ENCODE peak calls at places on chromosomes 2 and 18, in six cellular contexts. M is SK-N-SH, R is ovary, U is cardiac fibroblast, V is astrocyte of the spinal cord, T is bronchial epithelial cell. A is an unnamed sample.

GRCh38 chr18:22543764-22544163 is 126.0 kb upstream of the CTAGE1 start:
- DNase-seq in M (no peak), R (no peak), U (peak), V (no peak), T (peak), A (peak)

GRCh38 chr18:33761363-33761762 is 183.3 kb downstream of the ASXL3 start:
- DNase-seq in M (peak), R (no peak), U (peak), V (peak), T (peak), A (peak)

GRCh38 chr2:240644171-240644651 is 18.9 kb downstream of the GPR35 start:
- DNase-seq in M (peak), R (no peak), U (no peak), V (no peak), T (no peak), A (no peak)

GRCh38 chr2:11250400-11251277 is 93.8 kb downstream of the ROCK2 start:
- DNase-seq in M (no peak), R (no peak), U (peak), V (no peak), T (peak), A (peak)

GRCh38 chr2:50749226-50749625 is 282.7 kb downstream of the NRXN1 start:
- DNase-seq in M (no peak), R (no peak), U (peak), V (no peak), T (no peak), A (no peak)

GRCh38 chr2:8625399-8626283 is 56.2 kb upstream of the ID2 start:
- DNase-seq in M (no peak), R (no peak), U (no peak), V (no peak), T (no peak), A (no peak)

GRCh38 chr2:149070681-149071355 is 32.3 kb downstream of the LYPD6B start:
- DNase-seq in M (no peak), R (no peak), U (no peak), V (no peak), T (no peak), A (no peak)

GRCh38 chr2:184597996-184598312 is 375 bp upstream of the ZNF804A start:
- DNase-seq in M (no peak), R (no peak), U (no peak), V (no peak), T (no peak), A (no peak)

GRCh38 chr2:25042321-25043240 is 705 bp downstream of the EFR3B start:
- DNase-seq in M (peak), R (no peak), U (peak), V (peak), T (no peak), A (peak)

GRCh38 chr2:240714747-240715725 is 23.4 kb downstream of the AQP12A start:
- DNase-seq in M (no peak), R (no peak), U (no peak), V (no peak), T (no peak), A (no peak)

GRCh38 chr18:79680100-79680879 is 687 bp downstream of the CTDP1 start:
- DNase-seq in M (peak), R (no peak), U (peak), V (peak), T (peak), A (peak)

GRCh38 chr2:127901339-127902072 is 15.8 kb upstream of the AMMECR1L start:
- DNase-seq in M (no peak), R (peak), U (peak), V (peak), T (no peak), A (no peak)

GRCh38 chr2:150052457-150052856 is 435.0 kb downstream of the RND3 start:
- DNase-seq in M (no peak), R (no peak), U (no peak), V (no peak), T (no peak), A (no peak)

GRCh38 chr2:111667542-111668273 is 216.3 kb downstream of the ANAPC1 start:
- DNase-seq in M (no peak), R (no peak), U (peak), V (peak), T (peak), A (peak)

GRCh38 chr2:20469595-20469994 is 22.7 kb downstream of the RHOB start:
- DNase-seq in M (no peak), R (no peak), U (no peak), V (no peak), T (no peak), A (no peak)

GRCh38 chr2:201452058-201452736 is 657 bp downstream of the STRADB start:
- DNase-seq in M (no peak), R (no peak), U (no peak), V (no peak), T (peak), A (peak)

GRCh38 chr2:189142893-189143759 is 36.4 kb downstream of the COL5A2 start:
- DNase-seq in M (no peak), R (no peak), U (peak), V (no peak), T (peak), A (peak)

GRCh38 chr2:179595284-179595683 is 266.1 kb downstream of the ZNF385B start:
- DNase-seq in M (no peak), R (no peak), U (no peak), V (no peak), T (no peak), A (peak)

GRCh38 chr2:198368089-198368488 is 563.7 kb downstream of the PLCL1 start:
- DNase-seq in M (no peak), R (no peak), U (no peak), V (no peak), T (no peak), A (no peak)

GRCh38 chr2:46540496-46541342 is 61.4 kb downstream of the TMEM247 start:
- DNase-seq in M (no peak), R (no peak), U (peak), V (peak), T (peak), A (peak)

GRCh38 chr2:10020001-10020400 is 23.3 kb upstream of the KLF11 start:
- DNase-seq in M (no peak), R (no peak), U (no peak), V (no peak), T (no peak), A (no peak)

GRCh38 chr2:228657807-228658402 is 476.4 kb upstream of the SPHKAP start:
- DNase-seq in M (peak), R (no peak), U (peak), V (peak), T (peak), A (peak)

GRCh38 chr18:74652392-74652988 is 54.8 kb downstream of the ZNF407 start:
- DNase-seq in M (peak), R (no peak), U (peak), V (peak), T (peak), A (peak)

GRCh38 chr2:221518201-221518936 is 53.7 kb downstream of the EPHA4 start:
- DNase-seq in M (no peak), R (no peak), U (peak), V (peak), T (peak), A (peak)

GRCh38 chr2:107588181-107588580 is 238.5 kb upstream of the RGPD4 start:
- DNase-seq in M (no peak), R (no peak), U (no peak), V (no peak), T (no peak), A (no peak)

GRCh38 chr2:127917916-127918315 is 32.2 kb upstream of the AMMECR1L start:
- DNase-seq in M (no peak), R (no peak), U (peak), V (no peak), T (no peak), A (no peak)

GRCh38 chr2:124309563-124310138 is 284.6 kb downstream of the CNTNAP5 start:
- DNase-seq in M (peak), R (no peak), U (no peak), V (no peak), T (no peak), A (no peak)

GRCh38 chr2:109380502-109381326 is 233.1 kb downstream of the SEPTIN10 start:
- DNase-seq in M (no peak), R (no peak), U (no peak), V (peak), T (no peak), A (no peak)

GRCh38 chr18:60894254-60894945 is 438.8 kb upstream of the CDH20 start:
- DNase-seq in M (no peak), R (no peak), U (peak), V (no peak), T (peak), A (peak)

GRCh38 chr2:190210471-190210870 is 109.2 kb downstream of the HIBCH start:
- DNase-seq in M (no peak), R (no peak), U (no peak), V (peak), T (no peak), A (no peak)

GRCh38 chr2:129876576-129876975 is 102.9 kb upstream of the RAB6C start:
- DNase-seq in M (no peak), R (no peak), U (no peak), V (no peak), T (no peak), A (no peak)
- H3K4me3 ChIP-seq in M (peak), R (peak), U (no peak), V (no peak), T (no peak), A (peak)

DNA sequence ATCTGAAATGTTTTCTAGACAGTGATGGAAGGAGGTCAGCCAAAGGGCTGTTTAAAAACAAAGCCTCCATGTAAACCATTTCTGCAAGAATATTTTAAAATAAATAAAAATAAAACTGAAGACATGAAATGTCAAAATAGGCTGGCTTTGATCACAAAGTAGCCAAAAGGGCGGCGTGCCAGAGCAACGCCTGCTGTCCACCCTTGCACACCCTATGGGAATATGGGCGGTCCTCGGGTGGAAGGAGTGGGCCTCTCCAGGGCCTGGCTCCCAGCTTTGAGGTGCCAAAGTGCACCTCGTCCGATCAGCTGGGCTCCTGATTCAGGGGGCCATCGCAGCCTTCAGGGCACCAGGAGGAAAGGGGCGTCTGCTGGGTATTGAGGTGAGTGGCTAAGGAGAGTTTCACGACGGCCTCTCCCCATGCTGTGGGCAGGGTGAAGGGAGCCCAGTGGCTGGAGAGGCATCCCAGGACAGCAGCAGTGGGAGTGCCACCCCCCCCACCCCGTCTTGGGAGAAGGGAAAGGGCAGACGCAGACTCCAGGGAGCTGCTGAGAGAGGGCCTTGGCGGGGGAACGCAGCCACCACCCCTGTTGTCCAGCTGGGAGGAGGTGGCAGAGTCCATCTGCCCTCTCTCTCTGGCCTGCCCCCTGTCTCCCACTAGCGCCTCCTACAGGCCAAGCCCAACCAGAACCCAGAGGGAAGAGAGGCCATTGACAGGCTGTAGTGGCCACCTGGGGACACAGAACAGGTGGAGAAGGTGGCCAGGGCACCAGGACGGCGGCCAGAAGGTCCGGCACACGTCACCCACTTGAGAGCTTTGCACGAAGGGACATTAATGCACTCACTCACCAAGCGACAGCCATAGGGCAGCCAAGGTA is 5.7 kb upstream of the ERFE start:
- DNase-seq in M (no peak), R (no peak), U (no peak), V (no peak), T (no peak), A (no peak)
- TF ChIP-seq CTCF in M (peak), R (no peak), U (no peak), V (peak), T (peak), A (no peak)

DNA sequence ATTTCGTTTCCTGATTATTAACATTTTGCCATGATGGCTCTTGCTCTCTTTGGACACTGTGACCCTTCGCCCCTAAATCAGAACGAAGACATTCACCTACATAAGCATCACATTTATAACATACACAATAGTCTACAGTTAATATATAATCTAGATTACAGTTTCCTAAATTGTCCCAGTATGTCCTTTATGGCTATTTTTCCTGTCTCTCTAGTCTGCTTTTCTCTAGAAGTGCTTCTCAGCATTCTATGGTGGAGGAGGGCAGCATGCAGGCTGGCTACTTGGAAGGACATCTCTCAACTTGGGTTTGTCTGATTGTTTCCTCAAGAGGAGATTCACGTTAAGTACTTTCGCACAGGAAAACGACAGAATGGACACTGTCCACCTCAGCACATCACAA is 49.9 kb downstream of the FAM210A start:
- DNase-seq in M (no peak), R (no peak), U (no peak), V (no peak), T (no peak), A (no peak)
- H3K4me3 ChIP-seq in M (no peak), R (no peak), U (no peak), V (no peak), T (no peak), A (no peak)

GRCh38 chr2:64996914-64997313 is 7.7 kb downstream of the SLC1A4 start:
- DNase-seq in M (peak), R (no peak), U (no peak), V (no peak), T (no peak), A (no peak)
- TF ChIP-seq CTCF in M (peak), R (no peak), U (no peak), V (peak), T (no peak), A (no peak)